ENCODE peak calls at places on chromosomes 12 and 14, in six cellular contexts. One of them, this sample, is unnamed.

GRCh38 chr12:47721431-47721973 is 3.8 kb downstream of the ENDOU start:
- DNase-seq in endothelial cell of umbilical vein: no peak
- DNase-seq in heart left ventricle: no peak
- DNase-seq in H1: no peak
- DNase-seq in suprapubic skin: no peak
- DNase-seq in body of pancreas: no peak
- DNase-seq in this sample: no peak

GRCh38 chr12:77943466-77943865 is 112.8 kb downstream of the NAV3 start:
- DNase-seq in endothelial cell of umbilical vein: peak; percentile 64
- DNase-seq in heart left ventricle: no peak
- DNase-seq in H1: no peak
- DNase-seq in suprapubic skin: no peak
- DNase-seq in body of pancreas: no peak
- DNase-seq in this sample: no peak

GRCh38 chr12:10613334-10614055 is at the start of gene MAGOHB:
- DNase-seq in endothelial cell of umbilical vein: peak; percentile 95
- DNase-seq in heart left ventricle: peak; percentile 96
- DNase-seq in H1: peak; percentile 87
- DNase-seq in suprapubic skin: peak; percentile 97
- DNase-seq in body of pancreas: peak; percentile 96
- DNase-seq in this sample: peak; percentile 99

GRCh38 chr14:61564623-61565091 is 130.7 kb upstream of the HIF1A start:
- DNase-seq in endothelial cell of umbilical vein: peak; percentile 70
- DNase-seq in heart left ventricle: no peak
- DNase-seq in H1: no peak
- DNase-seq in suprapubic skin: no peak
- DNase-seq in body of pancreas: no peak
- DNase-seq in this sample: peak; percentile 62

GRCh38 chr14:55638665-55639064 is 58.7 kb downstream of the KTN1 start:
- DNase-seq in endothelial cell of umbilical vein: peak; percentile 16
- DNase-seq in heart left ventricle: no peak
- DNase-seq in H1: no peak
- DNase-seq in suprapubic skin: no peak
- DNase-seq in body of pancreas: no peak
- DNase-seq in this sample: no peak

GRCh38 chr12:94380507-94380906 is 79.2 kb downstream of the CEP83 start:
- DNase-seq in endothelial cell of umbilical vein: no peak
- DNase-seq in heart left ventricle: no peak
- DNase-seq in H1: no peak
- DNase-seq in suprapubic skin: no peak
- DNase-seq in body of pancreas: no peak
- DNase-seq in this sample: no peak

GRCh38 chr12:71799105-71799504 is 40.5 kb upstream of the TBC1D15 start:
- DNase-seq in endothelial cell of umbilical vein: peak; percentile 85
- DNase-seq in heart left ventricle: no peak
- DNase-seq in H1: no peak
- DNase-seq in suprapubic skin: no peak
- DNase-seq in body of pancreas: no peak
- DNase-seq in this sample: no peak

GRCh38 chr12:119988440-119988787 is 622 bp upstream of the BICDL1 start:
- DNase-seq in endothelial cell of umbilical vein: peak; percentile 4
- DNase-seq in heart left ventricle: no peak
- DNase-seq in H1: no peak
- DNase-seq in suprapubic skin: no peak
- DNase-seq in body of pancreas: no peak
- DNase-seq in this sample: no peak

GRCh38 chr14:62126885-62127478 is 364.8 kb downstream of the SNAPC1 start:
- DNase-seq in endothelial cell of umbilical vein: peak; percentile 75
- DNase-seq in heart left ventricle: no peak
- DNase-seq in H1: no peak
- DNase-seq in suprapubic skin: no peak
- DNase-seq in body of pancreas: no peak
- DNase-seq in this sample: no peak

GRCh38 chr12:116442304-116442703 is 116.9 kb upstream of the MAP1LC3B2 start:
- DNase-seq in endothelial cell of umbilical vein: no peak
- DNase-seq in heart left ventricle: no peak
- DNase-seq in H1: no peak
- DNase-seq in suprapubic skin: no peak
- DNase-seq in body of pancreas: no peak
- DNase-seq in this sample: no peak

GRCh38 chr14:75667099-75667498 is 6.1 kb downstream of the TTLL5 start:
- DNase-seq in endothelial cell of umbilical vein: peak; percentile 64
- DNase-seq in heart left ventricle: no peak
- DNase-seq in H1: no peak
- DNase-seq in suprapubic skin: no peak
- DNase-seq in body of pancreas: no peak
- DNase-seq in this sample: no peak

GRCh38 chr12:95316798-95317197 is 99.2 kb downstream of the VEZT start:
- DNase-seq in endothelial cell of umbilical vein: no peak
- DNase-seq in heart left ventricle: no peak
- DNase-seq in H1: no peak
- DNase-seq in suprapubic skin: no peak
- DNase-seq in body of pancreas: no peak
- DNase-seq in this sample: no peak

GRCh38 chr14:21024668-21025373 is at the start of gene NDRG2:
- DNase-seq in endothelial cell of umbilical vein: no peak
- DNase-seq in heart left ventricle: peak; percentile 90
- DNase-seq in H1: no peak
- DNase-seq in suprapubic skin: peak; percentile 86
- DNase-seq in body of pancreas: peak; percentile 88
- DNase-seq in this sample: peak; percentile 95

GRCh38 chr14:74660167-74660566 is 48.1 kb upstream of the LTBP2 start:
- DNase-seq in endothelial cell of umbilical vein: peak; percentile 31
- DNase-seq in heart left ventricle: no peak
- DNase-seq in H1: no peak
- DNase-seq in suprapubic skin: no peak
- DNase-seq in body of pancreas: no peak
- DNase-seq in this sample: no peak

GRCh38 chr14:105398726-105399440 is 545 bp downstream of the TEX22 start:
- DNase-seq in endothelial cell of umbilical vein: peak; percentile 71
- DNase-seq in heart left ventricle: no peak
- DNase-seq in H1: no peak
- DNase-seq in suprapubic skin: no peak
- DNase-seq in body of pancreas: no peak
- DNase-seq in this sample: no peak

GRCh38 chr14:91387135-91387849 is 30.3 kb downstream of the CCDC88C start:
- DNase-seq in endothelial cell of umbilical vein: no peak
- DNase-seq in heart left ventricle: no peak
- DNase-seq in H1: no peak
- DNase-seq in suprapubic skin: no peak
- DNase-seq in body of pancreas: no peak
- DNase-seq in this sample: no peak
- H3K27ac ChIP-seq in endothelial cell of umbilical vein: no peak overlapping the region
- H3K27ac ChIP-seq in heart left ventricle: no peak overlapping the region
- H3K27ac ChIP-seq in H1: no peak overlapping the region
- H3K27ac ChIP-seq in suprapubic skin: no peak overlapping the region
- H3K27ac ChIP-seq in body of pancreas: no peak overlapping the region
- H3K27ac ChIP-seq in this sample: no peak overlapping the region

DNA sequence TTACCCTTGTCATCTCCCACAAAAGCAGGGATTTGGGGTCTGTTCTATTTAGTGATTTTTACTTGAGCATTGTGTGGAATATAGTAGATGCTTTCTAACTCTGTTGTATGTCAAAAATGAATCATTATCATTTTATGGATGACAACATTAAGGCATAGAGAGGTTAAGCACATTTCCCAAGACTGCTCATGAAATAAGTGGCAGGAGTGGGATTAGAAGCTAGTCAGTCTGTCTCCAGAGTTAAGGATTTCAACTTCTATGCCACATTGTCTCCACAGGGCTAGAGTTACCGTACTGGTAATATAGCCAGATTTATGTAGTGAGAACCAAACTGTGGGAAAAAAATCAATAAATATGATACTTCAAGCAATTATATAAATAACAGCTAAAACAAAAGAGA is 170.6 kb upstream of the DCN start:
- DNase-seq in endothelial cell of umbilical vein: no peak
- DNase-seq in heart left ventricle: no peak
- DNase-seq in H1: no peak
- DNase-seq in suprapubic skin: no peak
- DNase-seq in body of pancreas: no peak
- DNase-seq in this sample: no peak
- TF ChIP-seq POLR2A in endothelial cell of umbilical vein: no peak
- TF ChIP-seq POLR2A in heart left ventricle: no peak
- TF ChIP-seq POLR2A in H1: no peak
- TF ChIP-seq POLR2A in suprapubic skin: no peak
- TF ChIP-seq POLR2A in body of pancreas: no peak
- TF ChIP-seq POLR2A in this sample: no peak

GRCh38 chr14:58954874-58955273 is 233.6 kb upstream of the DAAM1 start:
- DNase-seq in endothelial cell of umbilical vein: no peak
- DNase-seq in heart left ventricle: no peak
- DNase-seq in H1: no peak
- DNase-seq in suprapubic skin: no peak
- DNase-seq in body of pancreas: no peak
- DNase-seq in this sample: no peak
- H3K27ac ChIP-seq in endothelial cell of umbilical vein: no peak overlapping the region
- H3K27ac ChIP-seq in heart left ventricle: peak overlapping the region; percentile 15
- H3K27ac ChIP-seq in H1: no peak overlapping the region
- H3K27ac ChIP-seq in suprapubic skin: no peak overlapping the region
- H3K27ac ChIP-seq in body of pancreas: no peak overlapping the region
- H3K27ac ChIP-seq in this sample: no peak overlapping the region

DNA sequence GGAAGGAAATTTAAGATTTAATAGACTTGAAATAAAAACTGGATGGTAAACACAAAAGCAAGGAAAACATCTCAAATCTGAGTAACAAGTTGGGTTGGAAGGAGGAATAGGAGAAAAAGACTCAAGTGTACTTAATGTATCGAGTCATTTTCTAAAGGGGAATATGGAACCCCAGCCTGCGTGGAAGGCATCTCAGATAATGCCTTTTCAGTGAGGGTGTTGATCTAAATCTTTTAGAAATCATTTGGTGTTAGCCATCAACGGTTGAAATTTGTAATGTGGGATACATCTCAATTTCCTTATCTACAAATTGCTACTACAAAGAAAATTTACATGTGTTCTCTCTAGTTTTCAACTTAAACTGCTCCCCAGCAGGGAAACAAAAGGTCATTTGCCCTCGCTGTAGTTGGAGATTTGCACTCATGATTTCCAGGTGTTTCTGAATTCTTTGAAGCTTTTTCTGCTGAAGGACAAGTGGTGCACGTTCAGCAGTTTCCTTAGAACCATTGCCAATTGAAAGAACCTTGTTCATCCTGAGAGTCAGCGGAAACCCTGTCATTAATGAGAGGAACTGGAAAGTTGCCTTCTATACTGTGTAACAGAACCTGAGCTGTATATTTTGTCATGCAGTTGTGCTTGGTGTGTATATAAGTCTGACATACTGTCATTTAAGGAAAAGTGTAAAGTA is 2.2 kb downstream of the PCBP2 start:
- DNase-seq in endothelial cell of umbilical vein: no peak
- DNase-seq in heart left ventricle: no peak
- DNase-seq in H1: no peak
- DNase-seq in suprapubic skin: no peak
- DNase-seq in body of pancreas: no peak
- DNase-seq in this sample: no peak
- TF ChIP-seq POLR2A in endothelial cell of umbilical vein: no peak
- TF ChIP-seq POLR2A in heart left ventricle: no peak
- TF ChIP-seq POLR2A in H1: no peak
- TF ChIP-seq POLR2A in suprapubic skin: no peak
- TF ChIP-seq POLR2A in body of pancreas: no peak
- TF ChIP-seq POLR2A in this sample: no peak

GRCh38 chr12:53505555-53506449 is 1.5 kb downstream of the NPFF start:
- DNase-seq in endothelial cell of umbilical vein: no peak
- DNase-seq in heart left ventricle: no peak
- DNase-seq in H1: no peak
- DNase-seq in suprapubic skin: peak; percentile 61
- DNase-seq in body of pancreas: no peak
- DNase-seq in this sample: peak; percentile 46

GRCh38 chr12:53502983-53503728 is 2.1 kb downstream of the TARBP2 start:
- DNase-seq in endothelial cell of umbilical vein: no peak
- DNase-seq in heart left ventricle: no peak
- DNase-seq in H1: no peak
- DNase-seq in suprapubic skin: peak; percentile 62
- DNase-seq in body of pancreas: no peak
- DNase-seq in this sample: peak; percentile 57

GRCh38 chr12:53502331-53502730 is 1.2 kb downstream of the TARBP2 start:
- DNase-seq in endothelial cell of umbilical vein: peak; percentile 51
- DNase-seq in heart left ventricle: no peak
- DNase-seq in H1: no peak
- DNase-seq in suprapubic skin: peak; percentile 50
- DNase-seq in body of pancreas: no peak
- DNase-seq in this sample: peak; percentile 19

GRCh38 chr12:53505086-53505485 is 2.2 kb downstream of the NPFF start:
- DNase-seq in endothelial cell of umbilical vein: no peak
- DNase-seq in heart left ventricle: no peak
- DNase-seq in H1: no peak
- DNase-seq in suprapubic skin: peak; percentile 64
- DNase-seq in body of pancreas: no peak
- DNase-seq in this sample: peak; percentile 66

DNA sequence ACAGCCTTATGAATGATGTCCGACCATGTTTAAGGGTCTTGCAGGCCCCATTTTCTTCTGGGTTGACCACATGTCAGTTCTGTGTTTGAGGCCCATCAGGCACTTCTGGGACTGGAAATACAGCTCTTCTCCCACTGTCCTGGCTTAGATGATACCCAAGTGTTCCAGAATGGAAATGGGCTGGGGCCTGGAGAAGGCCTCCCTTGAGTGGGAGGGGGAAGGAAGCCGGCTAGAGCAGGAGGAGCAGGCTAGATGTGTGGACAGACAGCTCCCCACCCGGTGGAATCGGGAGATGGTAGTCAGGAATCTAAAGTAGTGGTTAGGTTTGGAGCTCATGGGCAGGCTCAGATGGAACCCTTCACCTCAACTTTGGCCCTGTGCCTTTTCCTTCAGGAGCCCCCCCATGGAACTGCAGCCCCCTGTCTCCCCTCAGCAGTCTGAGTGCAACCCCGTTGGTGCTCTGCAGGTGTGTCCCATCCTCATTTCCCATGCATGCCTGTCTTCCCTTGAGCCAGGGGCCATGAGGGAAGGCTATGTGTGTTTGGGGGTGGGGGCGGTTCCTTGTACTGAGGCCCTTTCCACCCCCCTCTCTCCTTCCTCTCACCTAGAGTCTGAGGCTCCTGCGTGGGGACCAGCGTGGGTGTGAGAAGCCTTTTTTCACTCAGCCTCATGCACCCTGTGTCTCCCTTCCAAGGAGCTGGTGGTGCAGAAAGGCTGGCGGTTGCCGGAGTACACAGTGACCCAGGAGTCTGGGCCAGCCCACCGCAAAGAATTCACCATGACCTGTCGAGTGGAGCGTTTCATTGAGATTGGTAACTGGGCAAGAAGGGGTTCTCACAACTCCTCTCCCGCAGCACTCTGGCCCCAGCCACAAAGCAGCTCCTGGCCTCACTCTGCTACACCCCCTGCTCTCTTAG is 3.0 kb downstream of the NPFF start:
- DNase-seq in endothelial cell of umbilical vein: no peak
- DNase-seq in heart left ventricle: no peak
- DNase-seq in H1: no peak
- DNase-seq in suprapubic skin: peak; percentile 59
- DNase-seq in body of pancreas: no peak
- DNase-seq in this sample: no peak
- H3K27ac ChIP-seq in endothelial cell of umbilical vein: no peak overlapping the region
- H3K27ac ChIP-seq in heart left ventricle: no peak overlapping the region
- H3K27ac ChIP-seq in H1: no peak overlapping the region
- H3K27ac ChIP-seq in suprapubic skin: no peak overlapping the region
- H3K27ac ChIP-seq in body of pancreas: no peak overlapping the region
- H3K27ac ChIP-seq in this sample: peak overlapping the region; percentile 99

This sample was measured in upper lobe of left lung.